ENCODE peak calls at places on chromosomes 13 and 19, in five cellular contexts. M, I, A, P and T are unnamed samples.

GRCh38 chr19:15448778-15449619 is 757 bp downstream of the WIZ start:
- DNase-seq in M (no peak), I (no peak), A (no peak), P (no peak), T (no peak)

GRCh38 chr13:39341238-39341637 is 261.8 kb downstream of the LHFPL6 start:
- DNase-seq in M (no peak), I (no peak), A (no peak), P (no peak), T (no peak)

GRCh38 chr13:71877280-71877653 is 10.3 kb upstream of the DACH1 start:
- DNase-seq in M (no peak), I (no peak), A (no peak), P (no peak), T (no peak)

GRCh38 chr19:43738780-43739211 is 16.0 kb downstream of the SMG9 start:
- DNase-seq in M (no peak), I (no peak), A (no peak), P (no peak), T (no peak)

GRCh38 chr19:43330726-43331434 is 22.6 kb upstream of the CD177 start:
- DNase-seq in M (no peak), I (no peak), A (no peak), P (no peak), T (no peak)

GRCh38 chr13:79533781-79534400 is 52.9 kb downstream of the NDFIP2 start:
- DNase-seq in M (no peak), I (no peak), A (no peak), P (peak; percentile 47), T (no peak)

GRCh38 chr19:29548483-29549085 is 22.8 kb downstream of the VSTM2B start:
- DNase-seq in M (no peak), I (no peak), A (no peak), P (no peak), T (no peak)

GRCh38 chr19:27674701-27675100 is 1538.2 kb downstream of the UQCRFS1 start:
- DNase-seq in M (no peak), I (no peak), A (no peak), P (no peak), T (no peak)

GRCh38 chr13:42367836-42368235 is 95.9 kb downstream of the AKAP11 start:
- DNase-seq in M (no peak), I (no peak), A (no peak), P (no peak), T (no peak)

GRCh38 chr13:48500652-48501197 is 32.2 kb downstream of the RCBTB2 start:
- DNase-seq in M (no peak), I (no peak), A (peak; percentile 54), P (peak; percentile 96), T (peak; percentile 14)

GRCh38 chr19:53892981-53893325 is 11.0 kb downstream of the PRKCG start:
- DNase-seq in M (no peak), I (no peak), A (no peak), P (no peak), T (no peak)

GRCh38 chr13:20867408-20867807 is 35.1 kb downstream of the XPO4 start:
- DNase-seq in M (no peak), I (no peak), A (no peak), P (no peak), T (no peak)

GRCh38 chr13:110433014-110433413 is 125.9 kb downstream of the COL4A2 start:
- DNase-seq in M (no peak), I (no peak), A (no peak), P (no peak), T (no peak)

GRCh38 chr19:43560687-43561086 is 14.6 kb downstream of the XRCC1 start:
- DNase-seq in M (no peak), I (no peak), A (no peak), P (peak; percentile 52), T (no peak)

GRCh38 chr13:112333756-112334543 is 42.2 kb upstream of the SPACA7 start:
- DNase-seq in M (no peak), I (no peak), A (no peak), P (no peak), T (no peak)

GRCh38 chr13:76992548-76993001 is 694 bp downstream of the CLN5 start:
- DNase-seq in M (no peak), I (no peak), A (no peak), P (peak; percentile 23), T (peak; percentile 14)

GRCh38 chr19:53980553-53981407 is 10.7 kb upstream of the CACNG6 start:
- DNase-seq in M (no peak), I (no peak), A (no peak), P (peak; percentile 19), T (no peak)

GRCh38 chr19:5155586-5156210 is 184.9 kb downstream of the PTPRS start:
- DNase-seq in M (no peak), I (peak; percentile 77), A (no peak), P (no peak), T (no peak)

GRCh38 chr19:15759962-15760565 is 22.3 kb downstream of the OR10H3 start:
- DNase-seq in M (no peak), I (no peak), A (no peak), P (no peak), T (no peak)

GRCh38 chr13:81779896-81780295 is 1439.0 kb upstream of the SPRY2 start:
- DNase-seq in M (no peak), I (no peak), A (no peak), P (no peak), T (no peak)